ENCODE peak calls at places on chromosomes 1 and 21, in four cellular contexts. P, J, G and M are unnamed samples.

GRCh38 chr1:200153277-200154055 is 126.0 kb downstream of the NR5A2 start:
- DNase-seq in P (no peak), J (no peak), G (no peak), M (no peak)

GRCh38 chr21:37562920-37563640 is 196.5 kb downstream of the DYRK1A start:
- DNase-seq in G (no peak), P (peak; percentile 38), J (no peak), M (no peak)

GRCh38 chr1:67752306-67752705 is 67.3 kb downstream of the GADD45A start:
- DNase-seq in P (no peak), J (no peak), G (no peak), M (no peak)

GRCh38 chr1:218930879-218931278 is 242.8 kb upstream of the LYPLAL1 start:
- DNase-seq in J (peak; percentile 78), G (no peak), P (no peak), M (peak; percentile 22)

GRCh38 chr1:235156265-235156664 is 4.8 kb downstream of the RBM34 start:
- DNase-seq in G (no peak), J (no peak), P (no peak), M (no peak)

GRCh38 chr1:58815680-58816071 is 31.8 kb upstream of the JUN start:
- DNase-seq in J (no peak), G (no peak), P (no peak), M (no peak)

GRCh38 chr1:165928075-165928731 is 100.8 kb downstream of the UCK2 start:
- DNase-seq in G (no peak), P (peak; percentile 53), J (peak; percentile 56), M (peak; percentile 42)

GRCh38 chr1:48066951-48067350 is 69.8 kb upstream of the TRABD2B start:
- DNase-seq in J (no peak), P (no peak), G (no peak), M (no peak)

GRCh38 chr1:153032677-153033308 is 1.8 kb downstream of the SPRR1B start:
- DNase-seq in G (no peak), J (peak; percentile 48), P (no peak), M (peak; percentile 50)

GRCh38 chr21:33403786-33404571 is 766 bp downstream of the IFNGR2 start:
- DNase-seq in G (peak; percentile 69), J (peak; percentile 49), P (peak; percentile 66), M (peak; percentile 59)

GRCh38 chr1:240091614-240092300 is at the start of gene FMN2:
- DNase-seq in J (peak; percentile 49), G (no peak), P (peak; percentile 74), M (peak; percentile 55)

GRCh38 chr1:189859385-189859977 is 618.2 kb downstream of the BRINP3 start:
- DNase-seq in G (no peak), J (no peak), P (peak; percentile 51), M (no peak)

GRCh38 chr1:78491311-78492071 is 717 bp downstream of the PTGFR start:
- DNase-seq in G (no peak), P (peak; percentile 18), J (peak; percentile 61), M (peak; percentile 53)

GRCh38 chr1:25684216-25684965 is 67.8 kb downstream of the MAN1C1 start:
- DNase-seq in J (no peak), G (no peak), P (no peak), M (no peak)

GRCh38 chr1:162851341-162851740 is 9.6 kb downstream of the CCDC190 start:
- DNase-seq in G (no peak), P (no peak), J (no peak), M (no peak)

GRCh38 chr21:31397939-31398338 is 53.9 kb upstream of the TIAM1 start:
- DNase-seq in J (no peak), G (no peak), P (no peak), M (no peak)

GRCh38 chr1:227895828-227896685 is 51.7 kb downstream of the WNT9A start:
- DNase-seq in J (peak; percentile 5), P (peak; percentile 10), G (no peak), M (no peak)

GRCh38 chr1:101365186-101365585 is 128.4 kb downstream of the S1PR1 start:
- DNase-seq in G (no peak), P (no peak), J (peak; percentile 54), M (peak; percentile 55)

GRCh38 chr1:243734311-243734700 is 115.7 kb downstream of the AKT3 start:
- DNase-seq in J (peak; percentile 17), G (no peak), P (no peak), M (no peak)

GRCh38 chr1:9655836-9656235 is 4.3 kb downstream of the PIK3CD start:
- DNase-seq in G (peak; percentile 38), P (no peak), J (no peak), M (no peak)

GRCh38 chr1:230681599-230681998 is 32.3 kb downstream of the AGT start:
- DNase-seq in G (no peak), P (peak; percentile 30), J (peak; percentile 85), M (peak; percentile 86)

GRCh38 chr1:7149080-7149838 is 364.0 kb downstream of the CAMTA1 start:
- DNase-seq in P (no peak), J (no peak), G (no peak), M (peak; percentile 6)

GRCh38 chr1:57162607-57163235 is 196.9 kb upstream of the C8B start:
- DNase-seq in G (no peak), J (no peak), P (no peak), M (no peak)

GRCh38 chr21:41195311-41195710 is 27.4 kb downstream of the BACE2 start:
- DNase-seq in G (no peak), J (no peak), P (no peak), M (no peak)

GRCh38 chr1:51728611-51729155 is 111.8 kb downstream of the OSBPL9 start:
- DNase-seq in P (no peak), G (no peak), J (peak; percentile 10), M (no peak)

GRCh38 chr1:46343351-46343695 is 2.7 kb downstream of the NSUN4 start:
- DNase-seq in P (no peak), J (no peak), G (no peak), M (no peak)

GRCh38 chr1:15279576-15280230 is 32.7 kb downstream of the FHAD1 start:
- DNase-seq in P (no peak), G (no peak), J (no peak), M (no peak)

GRCh38 chr1:1545946-1546737 is 5.7 kb upstream of the TMEM240 start:
- DNase-seq in J (peak; percentile 34), P (no peak), G (no peak), M (no peak)

GRCh38 chr1:23865543-23865930 is 2.6 kb downstream of the FUCA1 start:
- DNase-seq in J (peak; percentile 18), P (no peak), G (no peak), M (peak; percentile 88)

GRCh38 chr1:29362116-29362515 is 125.8 kb downstream of the PTPRU start:
- DNase-seq in J (no peak), G (no peak), P (no peak), M (no peak)

GRCh38 chr1:8705104-8705503 is 112.3 kb downstream of the RERE start:
- DNase-seq in P (no peak), J (no peak), G (no peak), M (no peak)

GRCh38 chr21:43861716-43862115 is 3.3 kb upstream of the AGPAT3 start:
- DNase-seq in P (no peak), J (no peak), G (no peak), M (no peak)

GRCh38 chr1:28246427-28246832 is 10.5 kb downstream of the ATP5IF1 start:
- DNase-seq in G (peak; percentile 55), P (no peak), J (peak; percentile 47), M (no peak)

GRCh38 chr1:28249879-28250295 is 9.4 kb upstream of the SESN2 start:
- DNase-seq in J (no peak), G (no peak), P (no peak), M (no peak)

GRCh38 chr1:28248273-28249012 is 10.9 kb upstream of the SESN2 start:
- DNase-seq in G (peak; percentile 42), P (peak; percentile 63), J (peak; percentile 80), M (peak; percentile 81)

GRCh38 chr1:28249013-28249870 is 10.1 kb upstream of the SESN2 start:
- DNase-seq in J (peak; percentile 70), P (peak; percentile 47), G (peak; percentile 39), M (peak; percentile 60)

DNA sequence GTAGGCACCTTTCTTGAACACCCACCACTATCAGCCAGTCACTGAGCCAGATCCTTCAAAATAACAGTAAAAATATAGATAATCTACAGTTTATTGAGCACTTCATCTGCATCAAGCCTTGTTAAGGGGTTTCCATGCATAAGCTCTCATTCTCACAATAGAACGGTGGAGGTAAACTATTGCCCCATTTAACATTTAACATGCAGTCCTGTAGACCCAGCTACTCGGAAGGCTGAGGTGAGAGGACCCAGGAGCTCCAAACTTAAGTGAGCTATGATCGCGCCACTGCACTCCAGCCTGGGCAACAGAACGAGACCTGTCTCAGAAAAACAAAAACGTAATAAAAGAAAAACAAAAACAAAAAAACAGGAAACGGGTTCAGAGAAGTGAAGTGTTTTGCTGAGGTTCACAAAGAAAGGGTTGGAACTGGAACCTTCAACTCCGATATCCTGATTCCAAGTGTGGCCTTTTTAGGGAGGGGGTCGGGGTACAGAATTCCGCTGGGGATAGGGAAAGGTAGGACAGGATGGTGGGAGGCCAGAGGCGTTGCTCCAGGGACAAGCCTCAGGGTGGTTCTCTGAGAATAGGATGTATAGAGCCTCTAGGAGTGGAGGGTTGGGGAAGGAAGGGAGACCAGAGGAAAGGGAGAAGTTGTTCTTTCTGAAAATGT is 11.6 kb upstream of the SESN2 start:
- DNase-seq in J (no peak), G (no peak), P (no peak), M (no peak)
- H3K4me3 ChIP-seq in J (peak overlapping the region; percentile 17), G (peak overlapping the region; percentile 49), P (peak overlapping the region; percentile 41), M (peak overlapping the region; percentile 25)

GRCh38 chr1:37763791-37764741 is 854 bp downstream of the EPHA10 start:
- DNase-seq in J (peak; percentile 37), P (peak; percentile 15), G (no peak), M (peak; percentile 24)

GRCh38 chr1:37767488-37767887 is 2.6 kb upstream of the EPHA10 start:
- DNase-seq in G (no peak), J (no peak), P (no peak), M (no peak)

GRCh38 chr1:37762516-37762915 is 2.4 kb downstream of the EPHA10 start:
- DNase-seq in G (no peak), P (no peak), J (no peak), M (no peak)

GRCh38 chr1:37764888-37765441 is at the start of gene EPHA10:
- DNase-seq in J (no peak), P (peak; percentile 90), G (no peak), M (no peak)

DNA sequence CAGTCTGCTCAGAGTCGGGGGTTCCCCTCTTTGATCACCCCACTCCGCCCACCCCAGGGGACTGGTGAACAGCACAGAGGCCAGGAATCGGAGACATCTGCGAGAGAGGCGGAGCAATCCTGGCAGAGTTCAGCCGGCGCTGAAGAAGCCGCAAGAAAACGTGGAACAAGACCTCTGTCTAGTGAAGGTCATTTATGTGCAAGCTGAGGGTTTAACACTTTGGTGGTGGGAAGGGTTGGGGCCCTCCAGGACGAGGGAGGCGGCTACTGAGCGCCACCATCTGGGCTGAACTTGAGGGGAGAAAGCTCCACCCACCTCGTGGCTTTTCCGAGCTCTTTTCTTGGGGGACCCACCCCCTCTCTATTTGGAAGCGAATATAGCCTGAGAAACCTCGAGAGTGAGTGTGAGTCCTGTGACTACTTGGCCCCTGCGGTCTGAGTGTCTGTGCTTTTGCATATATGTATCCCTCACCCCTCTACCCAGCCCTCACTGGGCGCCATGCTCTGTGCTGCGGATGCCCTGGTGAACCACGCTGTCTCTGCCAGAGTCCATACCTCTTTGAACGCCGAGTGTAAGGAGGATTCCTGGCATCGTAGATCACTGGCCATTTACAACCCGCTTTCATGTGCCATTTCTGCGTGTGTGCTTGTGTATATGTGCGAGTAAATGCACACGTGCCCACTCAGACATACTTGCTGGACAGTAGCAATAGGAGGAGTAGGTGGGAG is 1.2 kb upstream of the EPHA10 start:
- DNase-seq in P (peak; percentile 45), G (no peak), J (no peak), M (no peak)
- TF ChIP-seq CTCF in P (peak; percentile 29), G (peak; percentile 54), J (no peak), M (no peak)

GRCh38 chr21:44921928-44922327 is 1.2 kb upstream of the ITGB2 start:
- DNase-seq in P (no peak), J (no peak), G (no peak), M (no peak)
- H3K4me3 ChIP-seq in P (no peak overlapping the region), J (no peak overlapping the region), G (peak overlapping the region; percentile 71), M (no peak overlapping the region)

GRCh38 chr1:44361478-44361877 is 6.4 kb upstream of the ERI3 start:
- DNase-seq in J (no peak), P (no peak), G (no peak), M (no peak)
- TF ChIP-seq CTCF in J (peak; percentile 12), P (peak; percentile 14), G (no peak), M (no peak)